ENCODE peak calls at places on chromosomes 4 and X, in five cellular contexts. G, K, Z, R and T are unnamed samples.
A peak's percentile ranks its signal among the peaks of the same experiment; 100 is the strongest.

GRCh38 chr4:119930546-119930945 is 136.1 kb downstream of the MAD2L1 start:
- DNase-seq in G (no peak), K (no peak), Z (no peak), R (no peak), T (no peak)

GRCh38 chrX:123988423-123989116 is 27.1 kb downstream of the STAG2 start:
- DNase-seq in R (no peak), K (no peak), Z (no peak), G (no peak), T (no peak)

GRCh38 chr4:108060686-108061321 is 71.1 kb downstream of the HADH start:
- DNase-seq in R (no peak), G (no peak), K (no peak), Z (no peak), T (no peak)

GRCh38 chr4:3511187-3511586 is 21.0 kb downstream of the LRPAP1 start:
- DNase-seq in Z (no peak), K (peak; percentile 14), G (no peak), R (no peak), T (no peak)

GRCh38 chr4:151841107-151841506 is 80.3 kb upstream of the GATB start:
- DNase-seq in Z (no peak), R (no peak), G (no peak), K (no peak), T (no peak)

GRCh38 chr4:87375719-87376291 is 15.2 kb downstream of the HSD17B11 start:
- DNase-seq in Z (no peak), R (peak; percentile 77), G (peak; percentile 35), K (no peak), T (no peak)

GRCh38 chrX:4550018-4550417 is 836.6 kb upstream of the PRKX start:
- DNase-seq in G (no peak), K (no peak), Z (no peak), R (no peak), T (no peak)

GRCh38 chr4:177964693-177965168 is 522.5 kb upstream of the AGA start:
- DNase-seq in G (no peak), K (no peak), R (no peak), Z (no peak), T (peak; percentile 22)

GRCh38 chrX:125287282-125287681 is 32.4 kb upstream of the TEX13C start:
- DNase-seq in K (no peak), G (no peak), R (no peak), Z (no peak), T (no peak)

DNA sequence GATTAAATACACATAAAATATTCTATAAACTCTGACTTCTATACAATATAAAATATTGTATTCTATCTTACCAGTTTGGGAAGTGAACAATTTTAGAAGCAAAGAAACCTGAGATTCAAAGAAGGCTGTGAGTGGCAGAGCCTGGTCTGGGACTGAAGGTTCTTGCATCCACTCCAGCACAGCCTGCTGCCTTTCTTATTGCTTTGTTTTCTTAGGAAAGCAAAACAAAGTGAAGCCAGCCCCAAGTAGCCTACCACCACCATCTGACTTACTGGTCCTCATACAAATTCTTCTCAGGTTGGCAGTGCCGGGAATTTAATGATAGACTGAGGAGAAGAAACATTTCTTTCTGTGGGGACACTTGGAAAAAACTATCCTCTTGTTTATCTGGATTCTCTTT is 129.7 kb upstream of the SMAD1 start:
- DNase-seq in K (no peak), G (no peak), Z (no peak), R (no peak), T (no peak)
- H3K27ac ChIP-seq in K (no peak overlapping the region), G (no peak overlapping the region), Z (no peak overlapping the region), R (no peak overlapping the region), T (no peak overlapping the region)

DNA sequence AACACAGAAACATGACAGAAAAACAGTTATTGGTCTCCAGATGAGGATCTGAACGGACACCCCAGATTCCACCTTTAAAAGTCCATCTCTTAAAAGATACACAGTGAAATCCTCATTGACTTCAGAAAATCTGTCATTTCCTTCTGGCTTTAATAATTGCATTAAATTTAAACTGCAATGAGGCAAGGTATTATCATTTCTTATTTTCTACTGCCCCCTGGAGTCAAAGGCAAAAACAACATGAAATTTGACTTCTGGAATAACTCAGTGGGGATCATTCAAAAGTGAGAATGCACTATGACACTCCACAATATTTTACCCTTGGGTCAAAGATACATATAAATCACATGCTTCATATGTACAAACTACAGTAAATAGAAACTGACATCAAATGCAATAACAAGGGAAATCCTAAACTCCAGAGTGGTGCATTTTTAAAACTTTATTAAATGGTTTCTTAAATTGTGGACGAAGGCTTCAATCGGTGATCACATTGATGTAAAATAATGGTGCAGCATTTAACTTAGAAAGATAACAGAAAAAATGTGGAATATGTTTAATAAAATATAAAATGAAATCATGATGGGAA is 56.4 kb upstream of the SPANXN1 start:
- DNase-seq in Z (no peak), G (no peak), K (no peak), R (no peak), T (no peak)
- H3K4me1 ChIP-seq in Z (no peaks in the 10 kb centered on the region), G (no peaks in the 10 kb centered on the region), K (no peaks in the 10 kb centered on the region), R (no peaks in the 10 kb centered on the region), T (no peaks in the 10 kb centered on the region)

DNA sequence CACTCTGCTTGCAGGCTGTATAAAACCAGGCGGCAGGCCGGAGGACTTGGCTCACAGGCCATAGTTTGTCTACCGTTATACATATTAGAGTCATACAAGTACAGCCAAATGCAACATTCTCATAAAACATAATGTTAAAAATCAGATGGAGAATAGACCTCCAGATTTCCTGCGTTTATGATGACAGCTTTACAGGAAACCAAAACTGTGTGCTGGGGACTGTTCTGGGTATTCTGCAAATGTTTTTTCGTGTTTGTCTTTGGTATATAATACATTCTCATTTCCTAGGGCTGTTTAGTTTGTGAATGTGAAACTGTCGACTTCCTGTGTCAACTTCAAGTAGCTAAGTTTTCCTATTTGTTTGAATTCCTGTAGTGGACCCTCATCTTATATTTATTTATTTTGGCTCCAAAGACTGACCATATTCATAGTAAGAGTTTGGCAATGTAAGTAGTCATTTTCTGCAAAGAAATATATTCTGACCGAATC is 79.5 kb upstream of the FAM9C start:
- DNase-seq in K (no peak), R (no peak), Z (no peak), G (no peak), T (no peak)
- H3K27ac ChIP-seq in K (peak overlapping the region; percentile 46), R (peak overlapping the region; percentile 40), Z (no peak overlapping the region), G (no peak overlapping the region), T (no peak overlapping the region)

GRCh38 chrX:154730271-154730883 is 20.5 kb downstream of the GAB3 start:
- DNase-seq in Z (peak; percentile 76), R (no peak), K (no peak), G (no peak), T (no peak)
- H3K4me1 ChIP-seq in Z (peaks cover 25% of the 10 kb centered on the region), R (no peaks in the 10 kb centered on the region), K (peaks cover 88% of the 10 kb centered on the region), G (peaks cover 20% of the 10 kb centered on the region), T (no peaks in the 10 kb centered on the region)

GRCh38 chr4:85748654-85749053 is 273.7 kb downstream of the ARHGAP24 start:
- DNase-seq in K (no peak), Z (no peak), G (no peak), R (no peak), T (no peak)

GRCh38 chr4:85745939-85746338 is 271.0 kb downstream of the ARHGAP24 start:
- DNase-seq in R (no peak), Z (no peak), G (no peak), K (no peak), T (no peak)

GRCh38 chr4:85744950-85745349 is 270.0 kb downstream of the ARHGAP24 start:
- DNase-seq in Z (no peak), K (no peak), G (no peak), R (no peak), T (peak; percentile 61)

GRCh38 chr4:85751907-85752306 is 277.0 kb downstream of the ARHGAP24 start:
- DNase-seq in Z (no peak), G (no peak), R (no peak), K (no peak), T (no peak)

GRCh38 chr4:85747871-85748491 is 273.0 kb downstream of the ARHGAP24 start:
- DNase-seq in G (no peak), Z (peak; percentile 36), K (no peak), R (peak; percentile 64), T (peak; percentile 56)
- H3K27ac ChIP-seq in G (no peak overlapping the region), Z (no peak overlapping the region), K (no peak overlapping the region), R (peak overlapping the region; percentile 25), T (no peak overlapping the region)

DNA sequence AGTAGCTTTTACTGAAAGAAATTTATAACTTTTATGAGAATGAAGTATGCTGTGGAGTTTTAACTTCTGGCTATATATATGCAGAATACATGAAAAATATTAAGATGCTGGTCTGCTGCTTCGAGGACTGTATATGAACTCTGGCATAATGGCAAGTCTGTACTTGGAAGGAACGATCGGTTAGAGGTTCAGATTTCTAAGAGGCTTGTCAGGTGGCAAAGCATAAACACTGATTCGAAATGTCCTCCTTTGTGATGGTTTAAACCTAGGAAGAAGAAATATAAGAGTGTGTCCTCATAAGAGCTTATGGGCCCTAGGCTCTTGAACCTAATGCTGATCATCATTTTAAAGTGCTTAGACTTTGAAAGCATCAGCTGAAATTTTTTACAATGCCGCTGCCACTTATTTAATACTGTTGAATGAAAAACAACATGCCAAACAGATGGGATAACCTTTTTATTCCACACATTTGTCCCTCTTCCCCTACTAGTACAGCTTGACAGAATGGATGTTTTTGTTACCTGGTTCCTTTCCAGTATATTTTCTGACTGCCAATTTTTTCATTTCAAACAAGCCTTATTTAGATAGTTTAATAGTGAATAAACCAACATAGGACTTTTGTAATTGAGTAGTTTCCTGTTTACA is 8.7 kb downstream of the SPRY1 start:
- DNase-seq in Z (no peak), R (no peak), G (no peak), K (no peak), T (no peak)
- H3K4me1 ChIP-seq in Z (peaks cover 9% of the 10 kb centered on the region), R (no peaks in the 10 kb centered on the region), G (no peaks in the 10 kb centered on the region), K (no peaks in the 10 kb centered on the region), T (no peaks in the 10 kb centered on the region)

GRCh38 chr4:25001499-25001898 is 29.2 kb downstream of the LGI2 start:
- DNase-seq in R (no peak), G (no peak), Z (no peak), K (no peak), T (no peak)

GRCh38 chr4:25007608-25008007 is 23.1 kb downstream of the LGI2 start:
- DNase-seq in K (no peak), G (no peak), Z (no peak), R (no peak), T (no peak)

GRCh38 chr4:24999392-25000104 is 31.2 kb downstream of the LGI2 start:
- DNase-seq in R (no peak), K (no peak), Z (no peak), G (no peak), T (no peak)

DNA sequence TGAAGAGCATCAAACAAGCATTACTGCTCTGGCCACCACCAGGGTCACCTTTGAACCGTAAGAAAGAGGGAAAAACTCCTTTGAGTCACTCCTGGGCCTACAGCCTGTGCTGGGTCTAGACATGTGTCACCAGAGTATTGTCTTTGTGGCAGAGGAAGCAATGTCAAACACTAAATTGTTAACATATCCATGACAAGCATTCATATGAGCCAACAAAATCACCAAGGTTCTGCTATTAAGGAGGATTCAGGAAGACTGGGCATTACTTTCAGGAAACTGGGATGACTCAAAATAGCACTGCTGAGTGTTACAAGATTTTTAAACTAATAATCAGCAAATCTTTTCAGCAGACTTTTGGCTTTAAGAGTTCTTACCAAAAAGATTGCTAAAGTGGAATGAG is 28.1 kb downstream of the LGI2 start:
- DNase-seq in G (no peak), R (no peak), K (no peak), Z (no peak), T (no peak)
- H3K27ac ChIP-seq in G (no peak overlapping the region), R (peak overlapping the region; percentile 63), K (no peak overlapping the region), Z (no peak overlapping the region), T (no peak overlapping the region)

GRCh38 chrX:1472975-1473374 is 20.3 kb upstream of the ASMTL start:
- DNase-seq in K (no peak), R (no peak), G (no peak), Z (no peak), T (no peak)
- H3K4me1 ChIP-seq in K (peaks cover 80% of the 10 kb centered on the region), R (no peaks in the 10 kb centered on the region), G (peaks cover 42% of the 10 kb centered on the region), Z (peaks cover 2% of the 10 kb centered on the region), T (no peaks in the 10 kb centered on the region)

GRCh38 chrX:101203782-101204351 is 15.7 kb upstream of the DRP2 start:
- DNase-seq in G (no peak), K (no peak), R (no peak), Z (no peak), T (no peak)
- H3K27ac ChIP-seq in G (no peak overlapping the region), K (no peak overlapping the region), R (no peak overlapping the region), Z (no peak overlapping the region), T (no peak overlapping the region)